ENCODE peak calls at places on chromosomes 4 and X, in six cellular contexts. One of them, this sample, is unnamed.

GRCh38 chr4:38069271-38069760 is 109.1 kb downstream of the PTTG2 start:
- DNase-seq in ovary: peak
- DNase-seq in tibial nerve: no peak
- DNase-seq in IMR-90: peak
- DNase-seq in Calu3: peak
- DNase-seq in choroid plexus epithelial cell: peak
- DNase-seq in this sample: peak

GRCh38 chr4:26985836-26986235 is 125.2 kb downstream of the STIM2 start:
- DNase-seq in tibial nerve: no peak
- DNase-seq in choroid plexus epithelial cell: peak
- DNase-seq in Calu3: no peak
- DNase-seq in ovary: no peak
- DNase-seq in IMR-90: no peak
- DNase-seq in this sample: no peak

GRCh38 chrX:101040197-101040596 is 11.7 kb downstream of the TRMT2B start:
- DNase-seq in Calu3: no peak
- DNase-seq in tibial nerve: no peak
- DNase-seq in ovary: no peak
- DNase-seq in choroid plexus epithelial cell: no peak
- DNase-seq in IMR-90: peak
- DNase-seq in this sample: no peak

GRCh38 chr4:7226993-7227392 is 34.7 kb downstream of the SORCS2 start:
- DNase-seq in ovary: no peak
- DNase-seq in tibial nerve: peak
- DNase-seq in IMR-90: no peak
- DNase-seq in Calu3: no peak
- DNase-seq in choroid plexus epithelial cell: no peak
- DNase-seq in this sample: peak

GRCh38 chr4:6112606-6113290 is 87.6 kb downstream of the JAKMIP1 start:
- DNase-seq in IMR-90: no peak
- DNase-seq in ovary: no peak
- DNase-seq in tibial nerve: no peak
- DNase-seq in choroid plexus epithelial cell: no peak
- DNase-seq in Calu3: no peak
- DNase-seq in this sample: no peak

GRCh38 chr4:140367738-140368137 is 5.7 kb upstream of the SCOC start:
- DNase-seq in choroid plexus epithelial cell: peak
- DNase-seq in tibial nerve: no peak
- DNase-seq in ovary: no peak
- DNase-seq in Calu3: peak
- DNase-seq in IMR-90: peak
- DNase-seq in this sample: no peak

GRCh38 chr4:79209822-79210635 is 115.8 kb downstream of the NAA11 start:
- DNase-seq in Calu3: peak
- DNase-seq in ovary: no peak
- DNase-seq in tibial nerve: no peak
- DNase-seq in IMR-90: no peak
- DNase-seq in choroid plexus epithelial cell: no peak
- DNase-seq in this sample: no peak

GRCh38 chr4:5812506-5813229 is 80.2 kb downstream of the CRMP1 start:
- DNase-seq in tibial nerve: no peak
- DNase-seq in ovary: no peak
- DNase-seq in IMR-90: peak
- DNase-seq in choroid plexus epithelial cell: peak
- DNase-seq in Calu3: peak
- DNase-seq in this sample: no peak

GRCh38 chr4:102404551-102404969 is 59.3 kb upstream of the SLC39A8 start:
- DNase-seq in tibial nerve: no peak
- DNase-seq in Calu3: no peak
- DNase-seq in IMR-90: no peak
- DNase-seq in choroid plexus epithelial cell: peak
- DNase-seq in ovary: no peak
- DNase-seq in this sample: no peak

GRCh38 chrX:7889138-7889537 is 38.1 kb downstream of the PNPLA4 start:
- DNase-seq in IMR-90: no peak
- DNase-seq in ovary: no peak
- DNase-seq in Calu3: no peak
- DNase-seq in choroid plexus epithelial cell: no peak
- DNase-seq in tibial nerve: no peak
- DNase-seq in this sample: no peak

GRCh38 chr4:7457201-7458065 is 22.7 kb upstream of the PSAPL1 start:
- DNase-seq in choroid plexus epithelial cell: no peak
- DNase-seq in IMR-90: no peak
- DNase-seq in ovary: no peak
- DNase-seq in tibial nerve: no peak
- DNase-seq in Calu3: no peak
- DNase-seq in this sample: peak

GRCh38 chr4:17492058-17492741 is 19.7 kb downstream of the QDPR start:
- DNase-seq in choroid plexus epithelial cell: peak
- DNase-seq in IMR-90: no peak
- DNase-seq in Calu3: no peak
- DNase-seq in ovary: no peak
- DNase-seq in tibial nerve: no peak
- DNase-seq in this sample: no peak

GRCh38 chr4:103303011-103303410 is 104.9 kb upstream of the CENPE start:
- DNase-seq in IMR-90: no peak
- DNase-seq in ovary: no peak
- DNase-seq in tibial nerve: no peak
- DNase-seq in choroid plexus epithelial cell: no peak
- DNase-seq in Calu3: peak
- DNase-seq in this sample: no peak

GRCh38 chrX:9610774-9611392 is 146.0 kb downstream of the TBL1X start:
- DNase-seq in choroid plexus epithelial cell: peak
- DNase-seq in ovary: no peak
- DNase-seq in tibial nerve: no peak
- DNase-seq in IMR-90: peak
- DNase-seq in Calu3: no peak
- DNase-seq in this sample: no peak

GRCh38 chr4:137861682-137862081 is 329.4 kb upstream of the PCDH18 start:
- DNase-seq in IMR-90: peak
- DNase-seq in ovary: no peak
- DNase-seq in tibial nerve: no peak
- DNase-seq in choroid plexus epithelial cell: peak
- DNase-seq in Calu3: no peak
- DNase-seq in this sample: no peak

GRCh38 chr4:81215219-81215892 is at the start of gene PRKG2:
- DNase-seq in IMR-90: no peak
- DNase-seq in choroid plexus epithelial cell: peak
- DNase-seq in ovary: no peak
- DNase-seq in tibial nerve: no peak
- DNase-seq in Calu3: no peak
- DNase-seq in this sample: peak

GRCh38 chr4:147547314-147548056 is 66.6 kb downstream of the EDNRA start:
- DNase-seq in ovary: no peak
- DNase-seq in IMR-90: peak
- DNase-seq in choroid plexus epithelial cell: peak
- DNase-seq in Calu3: no peak
- DNase-seq in tibial nerve: no peak
- DNase-seq in this sample: no peak

GRCh38 chr4:152738812-152739211 is 40.7 kb downstream of the TIGD4 start:
- DNase-seq in tibial nerve: no peak
- DNase-seq in IMR-90: peak
- DNase-seq in ovary: no peak
- DNase-seq in choroid plexus epithelial cell: peak
- DNase-seq in Calu3: peak
- DNase-seq in this sample: no peak

GRCh38 chrX:47264507-47265173 is 31.8 kb downstream of the USP11 start:
- DNase-seq in tibial nerve: no peak
- DNase-seq in Calu3: no peak
- DNase-seq in ovary: no peak
- DNase-seq in IMR-90: peak
- DNase-seq in choroid plexus epithelial cell: peak
- DNase-seq in this sample: no peak

GRCh38 chr4:1377606-1378261 is 28.5 kb downstream of the NKX1-1 start:
- DNase-seq in Calu3: no peak
- DNase-seq in choroid plexus epithelial cell: no peak
- DNase-seq in ovary: no peak
- DNase-seq in tibial nerve: no peak
- DNase-seq in IMR-90: no peak
- DNase-seq in this sample: peak

GRCh38 chr4:624705-625590 is at the start of gene PDE6B:
- DNase-seq in Calu3: no peak
- DNase-seq in choroid plexus epithelial cell: no peak
- DNase-seq in IMR-90: no peak
- DNase-seq in tibial nerve: no peak
- DNase-seq in ovary: no peak
- DNase-seq in this sample: no peak

GRCh38 chr4:164937576-164938270 is 39.7 kb downstream of the TRIM61 start:
- DNase-seq in ovary: no peak
- DNase-seq in choroid plexus epithelial cell: peak
- DNase-seq in tibial nerve: no peak
- DNase-seq in Calu3: no peak
- DNase-seq in IMR-90: peak
- DNase-seq in this sample: no peak

GRCh38 chr4:47752214-47752613 is 85.7 kb downstream of the CORIN start:
- DNase-seq in IMR-90: no peak
- DNase-seq in ovary: no peak
- DNase-seq in Calu3: no peak
- DNase-seq in choroid plexus epithelial cell: no peak
- DNase-seq in tibial nerve: no peak
- DNase-seq in this sample: no peak

GRCh38 chr4:66014146-66014765 is 344.0 kb upstream of the EPHA5 start:
- DNase-seq in ovary: no peak
- DNase-seq in IMR-90: no peak
- DNase-seq in Calu3: no peak
- DNase-seq in choroid plexus epithelial cell: no peak
- DNase-seq in tibial nerve: no peak
- DNase-seq in this sample: no peak

GRCh38 chrX:124699876-124700275 is 353.5 kb downstream of the SH2D1A start:
- DNase-seq in choroid plexus epithelial cell: no peak
- DNase-seq in tibial nerve: no peak
- DNase-seq in IMR-90: no peak
- DNase-seq in ovary: no peak
- DNase-seq in Calu3: no peak
- DNase-seq in this sample: no peak

GRCh38 chr4:37666625-37667071 is 19.5 kb downstream of the RELL1 start:
- DNase-seq in Calu3: peak
- DNase-seq in tibial nerve: peak
- DNase-seq in choroid plexus epithelial cell: peak
- DNase-seq in IMR-90: peak
- DNase-seq in ovary: no peak
- DNase-seq in this sample: no peak

GRCh38 chrX:3518870-3519269 is 172.4 kb upstream of the MXRA5 start:
- DNase-seq in IMR-90: peak
- DNase-seq in tibial nerve: no peak
- DNase-seq in choroid plexus epithelial cell: peak
- DNase-seq in ovary: peak
- DNase-seq in Calu3: peak
- DNase-seq in this sample: no peak

GRCh38 chr4:83171640-83172039 is 57.1 kb upstream of the PLAC8 start:
- DNase-seq in IMR-90: no peak
- DNase-seq in tibial nerve: no peak
- DNase-seq in choroid plexus epithelial cell: no peak
- DNase-seq in ovary: no peak
- DNase-seq in Calu3: no peak
- DNase-seq in this sample: no peak

GRCh38 chr4:175996231-175996630 is 69.4 kb upstream of the WDR17 start:
- DNase-seq in tibial nerve: no peak
- DNase-seq in IMR-90: no peak
- DNase-seq in choroid plexus epithelial cell: no peak
- DNase-seq in ovary: no peak
- DNase-seq in Calu3: no peak
- DNase-seq in this sample: no peak

GRCh38 chrX:119427024-119427794 is 28.1 kb downstream of the SLC25A43 start:
- DNase-seq in IMR-90: peak
- DNase-seq in Calu3: no peak
- DNase-seq in choroid plexus epithelial cell: peak
- DNase-seq in ovary: no peak
- DNase-seq in tibial nerve: no peak
- DNase-seq in this sample: no peak
- TF ChIP-seq CTCF in IMR-90: no peak
- TF ChIP-seq CTCF in Calu3: no peak
- TF ChIP-seq CTCF in choroid plexus epithelial cell: no peak
- TF ChIP-seq CTCF in ovary: no peak
- TF ChIP-seq CTCF in tibial nerve: no peak
- TF ChIP-seq CTCF in this sample: no peak

DNA sequence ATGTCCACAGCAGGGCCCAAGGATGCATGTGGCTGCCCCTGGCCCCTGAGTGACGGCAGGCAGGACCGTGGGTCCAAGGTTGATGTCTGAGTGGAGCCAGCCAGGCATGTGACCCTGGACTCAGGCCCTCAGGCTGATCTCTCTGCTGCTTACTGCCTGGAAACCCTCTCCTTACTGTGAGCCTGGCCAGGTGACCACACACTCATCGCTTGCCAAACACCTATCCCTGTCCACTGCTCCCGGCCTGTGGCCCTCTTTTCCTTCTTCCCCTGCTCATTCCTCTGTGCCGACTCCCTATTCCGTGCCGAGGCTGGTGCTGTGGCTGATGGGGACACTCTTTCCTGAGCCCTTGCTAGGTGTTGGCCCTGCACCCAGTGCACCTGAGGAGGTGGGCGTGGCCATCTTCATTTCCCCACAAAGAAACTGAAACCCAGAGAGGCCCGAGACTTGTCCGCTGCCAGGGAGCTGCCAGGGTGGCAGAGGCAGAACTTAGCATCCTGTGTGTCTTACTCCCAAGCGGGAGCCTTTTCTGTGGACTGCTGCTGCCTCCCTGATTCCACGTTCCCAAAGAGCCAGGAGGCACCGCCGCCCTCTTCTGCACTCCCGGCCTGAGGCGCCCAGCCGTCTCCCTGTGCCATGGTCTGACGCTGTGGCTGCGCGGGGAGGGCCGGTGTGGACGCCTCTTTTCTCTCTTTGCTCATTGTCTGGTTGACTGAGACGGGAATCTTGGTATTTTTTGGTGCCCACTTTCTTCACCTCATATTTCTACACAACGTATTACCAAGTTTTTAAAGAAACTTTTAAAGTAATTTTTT is 11.2 kb upstream of the RNF4 start:
- DNase-seq in ovary: no peak
- DNase-seq in tibial nerve: no peak
- DNase-seq in IMR-90: no peak
- DNase-seq in Calu3: no peak
- DNase-seq in choroid plexus epithelial cell: no peak
- DNase-seq in this sample: no peak
- TF ChIP-seq CTCF in ovary: no peak
- TF ChIP-seq CTCF in tibial nerve: no peak
- TF ChIP-seq CTCF in IMR-90: no peak
- TF ChIP-seq CTCF in Calu3: no peak
- TF ChIP-seq CTCF in choroid plexus epithelial cell: no peak
- TF ChIP-seq CTCF in this sample: no peak

GRCh38 chr4:18578307-18578706 is 556.8 kb upstream of the LCORL start:
- DNase-seq in ovary: no peak
- DNase-seq in choroid plexus epithelial cell: no peak
- DNase-seq in tibial nerve: no peak
- DNase-seq in Calu3: no peak
- DNase-seq in IMR-90: no peak
- DNase-seq in this sample: no peak

GRCh38 chr4:18579222-18579621 is 557.7 kb upstream of the LCORL start:
- DNase-seq in Calu3: no peak
- DNase-seq in choroid plexus epithelial cell: no peak
- DNase-seq in tibial nerve: no peak
- DNase-seq in IMR-90: no peak
- DNase-seq in ovary: no peak
- DNase-seq in this sample: no peak

GRCh38 chr4:18582841-18583240 is 561.3 kb upstream of the LCORL start:
- DNase-seq in IMR-90: no peak
- DNase-seq in ovary: no peak
- DNase-seq in choroid plexus epithelial cell: no peak
- DNase-seq in tibial nerve: no peak
- DNase-seq in Calu3: no peak
- DNase-seq in this sample: no peak
- TF ChIP-seq CTCF in IMR-90: no peak
- TF ChIP-seq CTCF in ovary: no peak
- TF ChIP-seq CTCF in choroid plexus epithelial cell: no peak
- TF ChIP-seq CTCF in tibial nerve: no peak
- TF ChIP-seq CTCF in Calu3: no peak
- TF ChIP-seq CTCF in this sample: no peak

GRCh38 chr4:170198742-170199141 is 109.0 kb upstream of the AADAT start:
- DNase-seq in ovary: no peak
- DNase-seq in tibial nerve: no peak
- DNase-seq in choroid plexus epithelial cell: peak
- DNase-seq in IMR-90: no peak
- DNase-seq in Calu3: no peak
- DNase-seq in this sample: no peak
- TF ChIP-seq CTCF in ovary: no peak
- TF ChIP-seq CTCF in tibial nerve: no peak
- TF ChIP-seq CTCF in choroid plexus epithelial cell: no peak
- TF ChIP-seq CTCF in IMR-90: peak
- TF ChIP-seq CTCF in Calu3: no peak
- TF ChIP-seq CTCF in this sample: no peak